ENCODE peak calls at places on chromosomes 6 and 20, in seven cellular contexts. L, F, U, S, K, H and M are unnamed samples.
A peak's percentile ranks its signal among the peaks of the same experiment; 100 is the strongest.

GRCh38 chr6:190596-191395 is 101.5 kb upstream of the DUSP22 start:
- DNase-seq in L (no peak), F (no peak), U (no peak), S (no peak), K (no peak), H (no peak), M (peak; percentile 29)

GRCh38 chr6:110813813-110814487 is 1.3 kb downstream of the CDK19 start:
- DNase-seq in L (no peak), F (no peak), U (no peak), S (no peak), K (no peak), H (peak; percentile 14), M (peak; percentile 51)

GRCh38 chr6:144278659-144279314 is 6.3 kb upstream of the UTRN start:
- DNase-seq in L (no peak), F (no peak), U (no peak), S (no peak), K (no peak), H (peak; percentile 23), M (no peak)

GRCh38 chr6:5151295-5151954 is 66.3 kb downstream of the PPP1R3G start:
- DNase-seq in L (no peak), F (no peak), U (no peak), S (no peak), K (no peak), H (no peak), M (no peak)

GRCh38 chr6:8187209-8187608 is 84.9 kb upstream of the EEF1E1 start:
- DNase-seq in L (no peak), F (no peak), U (no peak), S (no peak), K (no peak), H (no peak), M (no peak)

GRCh38 chr6:157292202-157292601 is 31.1 kb downstream of the TMEM242 start:
- DNase-seq in L (no peak), F (no peak), U (no peak), S (no peak), K (no peak), H (no peak), M (no peak)

GRCh38 chr20:48771542-48771941 is 56.3 kb downstream of the PREX1 start:
- DNase-seq in L (no peak), F (no peak), U (no peak), S (no peak), K (no peak), H (no peak), M (no peak)

GRCh38 chr6:3031857-3032256 is 32.2 kb downstream of the NQO2 start:
- DNase-seq in L (no peak), F (peak; percentile 13), U (no peak), S (no peak), K (no peak), H (no peak), M (peak; percentile 6)

GRCh38 chr20:58906894-58907293 is 54.4 kb downstream of the GNAS start:
- DNase-seq in L (peak; percentile 79), F (no peak), U (peak; percentile 11), S (no peak), K (no peak), H (no peak), M (no peak)